ENCODE peak calls at places on chromosomes 13 and 19, in ten cellular contexts. X is pancreas; B is HEK293T; J is Caco-2; W is stimulated activated CD4-positive, alpha-beta T cell treated with anti-CD3 and anti-CD28 coated beads, Interleukin-15, amount 100 ng/mL, for 1 hour; I is activated T-cell treated with anti-CD3 and anti-CD28 coated beads, Interleukin-2, amount 50 U/mL, for 48 hours; G is dermis blood vessel endothelial cell; T is HCT116; M is stimulated activated CD8-positive, alpha-beta memory T cell treated with anti-CD3 and anti-CD28 coated beads, Interleukin-15, amount 100 ng/mL, for 24 hours; Y is NCI-H2171. F is an unnamed sample.

GRCh38 chr19:48415395-48415794 is 21.9 kb downstream of the GRIN2D start:
- DNase-seq in T (peak; percentile 84), W (peak; percentile 32), G (peak; percentile 91), Y (peak; percentile 51), I (peak; percentile 85), J (peak; percentile 89), X (peak; percentile 62), B (peak; percentile 88), M (peak; percentile 36), F (no peak)

GRCh38 chr13:112066624-112067004 is 335 bp upstream of the SOX1 start:
- DNase-seq in I (peak; percentile 72), W (no peak), J (peak; percentile 94), X (peak; percentile 14), M (peak; percentile 25), G (peak; percentile 23), T (no peak), Y (peak; percentile 63), B (no peak), F (no peak)

GRCh38 chr19:29320076-29320475 is 107.1 kb upstream of the UQCRFS1 start:
- DNase-seq in Y (peak; percentile 64), M (no peak), G (no peak), B (no peak), I (no peak), W (no peak), J (no peak), T (no peak), X (no peak), F (no peak)

GRCh38 chr19:35442091-35442490 is 6.0 kb upstream of the FFAR2 start:
- DNase-seq in J (no peak), Y (no peak), G (no peak), X (no peak), T (no peak), W (no peak), M (no peak), I (no peak), B (no peak), F (no peak)

GRCh38 chr19:14089662-14090508 is 666 bp downstream of the SAMD1 start:
- DNase-seq in T (no peak), G (peak; percentile 77), X (peak; percentile 45), Y (peak; percentile 56), J (peak; percentile 69), B (peak; percentile 50), I (peak; percentile 73), W (no peak), M (no peak), F (peak; percentile 69)

GRCh38 chr19:17873661-17874422 is 2.1 kb downstream of the SLC5A5 start:
- DNase-seq in B (peak; percentile 90), G (peak; percentile 29), I (peak; percentile 83), J (peak; percentile 77), W (peak; percentile 40), T (peak; percentile 48), X (no peak), Y (peak; percentile 89), M (no peak), F (no peak)

GRCh38 chr19:998064-998463 is 2.2 kb upstream of the GRIN3B start:
- DNase-seq in J (no peak), M (no peak), Y (no peak), W (no peak), B (no peak), X (no peak), T (no peak), I (no peak), G (no peak), F (no peak)

GRCh38 chr19:42239544-42240220 is 2.7 kb downstream of the GSK3A start:
- DNase-seq in W (no peak), I (no peak), J (no peak), T (no peak), X (no peak), G (no peak), M (no peak), B (no peak), Y (no peak), F (no peak)

GRCh38 chr19:16330368-16330801 is 5.8 kb downstream of the KLF2 start:
- DNase-seq in J (peak; percentile 56), M (peak; percentile 62), I (peak; percentile 95), T (peak; percentile 88), G (peak; percentile 78), B (no peak), Y (no peak), X (peak; percentile 16), W (peak; percentile 90), F (no peak)

GRCh38 chr19:2412449-2412848 is 14.9 kb downstream of the TIMM13 start:
- DNase-seq in G (no peak), W (no peak), B (no peak), Y (no peak), X (no peak), I (no peak), J (no peak), T (no peak), M (no peak), F (no peak)

GRCh38 chr19:14561832-14562351 is 10.0 kb downstream of the NDUFB7 start:
- DNase-seq in M (no peak), G (no peak), I (no peak), W (no peak), B (no peak), J (no peak), Y (no peak), X (no peak), T (no peak), F (no peak)

GRCh38 chr19:47158879-47159509 is 28.4 kb downstream of the SAE1 start:
- DNase-seq in G (peak; percentile 65), I (peak; percentile 46), T (no peak), M (no peak), J (no peak), Y (no peak), B (no peak), W (no peak), X (no peak), F (no peak)

GRCh38 chr19:43589680-43590079 is 6.3 kb downstream of the IRGQ start:
- DNase-seq in X (no peak), W (no peak), B (no peak), J (no peak), I (no peak), M (no peak), Y (no peak), T (no peak), G (no peak), F (no peak)

GRCh38 chr13:81713201-81713600 is 1372.3 kb upstream of the SPRY2 start:
- DNase-seq in T (no peak), J (no peak), M (no peak), W (no peak), I (no peak), G (no peak), X (no peak), B (no peak), Y (no peak), F (no peak)

GRCh38 chr19:8028951-8029491 is 23.5 kb upstream of the CCL25 start:
- DNase-seq in I (no peak), M (no peak), B (no peak), T (no peak), Y (peak; percentile 57), J (peak; percentile 91), X (no peak), W (no peak), G (no peak), F (no peak)

GRCh38 chr13:52599037-52599852 is 43.0 kb upstream of the HNRNPA1L2 start:
- DNase-seq in T (no peak), Y (no peak), J (no peak), G (peak; percentile 79), I (no peak), W (no peak), M (no peak), B (peak; percentile 51), X (no peak), F (no peak)

GRCh38 chr13:90485441-90485840 is 862.0 kb upstream of the MIR17HG start:
- DNase-seq in M (no peak), T (no peak), X (no peak), B (no peak), Y (no peak), I (no peak), W (no peak), J (no peak), G (no peak), F (no peak)

GRCh38 chr19:14475251-14476073 is at the start of gene PTGER1:
- DNase-seq in G (peak; percentile 41), T (peak; percentile 21), J (no peak), X (no peak), W (no peak), B (no peak), Y (no peak), M (no peak), I (peak; percentile 68), F (no peak)

GRCh38 chr13:32984857-32985626 is 31.2 kb upstream of the KL start:
- DNase-seq in M (no peak), B (no peak), T (no peak), W (no peak), X (no peak), Y (no peak), I (no peak), J (no peak), G (no peak), F (no peak)

GRCh38 chr13:31116224-31116623 is 45.5 kb downstream of the HSPH1 start:
- DNase-seq in T (no peak), W (no peak), Y (no peak), B (no peak), J (no peak), X (no peak), M (no peak), G (no peak), I (no peak), F (no peak)

GRCh38 chr19:13024126-13024957 is 29.1 kb downstream of the NFIX start:
- DNase-seq in G (peak; percentile 23), X (no peak), M (no peak), J (no peak), T (no peak), B (no peak), W (no peak), Y (no peak), I (no peak), F (no peak)

GRCh38 chr19:16207490-16208025 is 9.8 kb downstream of the AP1M1 start:
- DNase-seq in Y (no peak), J (no peak), X (no peak), I (no peak), W (no peak), M (no peak), B (no peak), T (no peak), G (no peak), F (no peak)

GRCh38 chr19:4597975-4598671 is 38.6 kb upstream of the SEMA6B start:
- DNase-seq in T (no peak), B (peak; percentile 88), W (no peak), J (peak; percentile 78), X (no peak), M (no peak), G (peak; percentile 65), Y (peak; percentile 71), I (peak; percentile 63), F (no peak)

GRCh38 chr13:111531505-111531904 is 211.1 kb downstream of the TEX29 start:
- DNase-seq in X (peak; percentile 13), Y (no peak), M (no peak), W (no peak), G (no peak), T (peak; percentile 6), B (peak; percentile 8), I (no peak), J (no peak), F (no peak)

GRCh38 chr13:32214073-32214472 is 101.1 kb downstream of the ZAR1L start:
- DNase-seq in X (no peak), W (no peak), I (no peak), J (no peak), B (no peak), G (no peak), M (no peak), Y (no peak), T (no peak), F (no peak)

GRCh38 chr19:47698631-47699359 is 14.4 kb upstream of the EHD2 start:
- DNase-seq in Y (no peak), X (no peak), B (no peak), W (no peak), I (no peak), G (no peak), T (no peak), M (no peak), J (no peak), F (no peak)

F was measured in mesothelial cell of epicardium.